ENCODE peak calls at places on chromosomes 13 and 19, in four cellular contexts. U is suprapubic skin, N is BE2C, H is stomach. A is an unnamed sample. For H3K27me3, the result is how much of the 10 kb centered on the place peaks cover.

GRCh38 chr13:99320693-99321481 is 13.7 kb upstream of the GPR183 start:
- DNase-seq in U (no peak), N (no peak), H (no peak), A (peak)

GRCh38 chr13:52085416-52085815 is 43.5 kb downstream of the NEK5 start:
- DNase-seq in U (no peak), N (no peak), H (no peak), A (peak)

GRCh38 chr19:8640402-8641004 is 10.1 kb downstream of the NFILZ start:
- DNase-seq in U (peak), N (no peak), H (peak), A (no peak)

GRCh38 chr19:39670998-39671397 is 15.3 kb downstream of the LGALS16 start:
- DNase-seq in U (no peak), N (no peak), H (no peak), A (no peak)

GRCh38 chr19:10805758-10806247 is 30.2 kb downstream of the TMED1 start:
- DNase-seq in U (no peak), N (no peak), H (no peak), A (no peak)

GRCh38 chr13:68232351-68233130 is 1002.4 kb upstream of the PCDH9 start:
- DNase-seq in U (no peak), N (no peak), H (no peak), A (no peak)

GRCh38 chr19:3508771-3509535 is 2.8 kb downstream of the FZR1 start:
- DNase-seq in U (no peak), N (no peak), H (no peak), A (no peak)

GRCh38 chr13:41611385-41611784 is 154.0 kb downstream of the RGCC start:
- DNase-seq in U (no peak), N (no peak), H (no peak), A (no peak)

GRCh38 chr19:16266586-16266942 is 58.1 kb upstream of the KLF2 start:
- DNase-seq in U (no peak), N (no peak), H (no peak), A (no peak)

GRCh38 chr19:47161876-47162489 is 31.3 kb downstream of the SAE1 start:
- DNase-seq in U (no peak), N (no peak), H (no peak), A (no peak)

GRCh38 chr19:35090795-35091214 is 24.8 kb upstream of the FXYD3 start:
- DNase-seq in U (no peak), N (no peak), H (peak), A (no peak)

GRCh38 chr19:17091758-17092333 is 16.3 kb downstream of the MYO9B start:
- DNase-seq in U (no peak), N (no peak), H (peak), A (no peak)

GRCh38 chr13:87536899-87537298 is 134.3 kb upstream of the SLITRK5 start:
- DNase-seq in U (no peak), N (no peak), H (no peak), A (no peak)

GRCh38 chr19:49875177-49875576 is 2.0 kb downstream of the AKT1S1 start:
- DNase-seq in U (no peak), N (no peak), H (no peak), A (no peak)

GRCh38 chr19:39405261-39405912 is 1.3 kb upstream of the ZFP36 start:
- DNase-seq in U (no peak), N (no peak), H (no peak), A (no peak)

GRCh38 chr19:36106991-36107390 is 4.0 kb upstream of the OVOL3 start:
- DNase-seq in U (no peak), N (no peak), H (no peak), A (no peak)

GRCh38 chr19:9565900-9566705 is 18.2 kb downstream of the ZNF121 start:
- DNase-seq in U (no peak), N (no peak), H (no peak), A (no peak)

GRCh38 chr13:102700088-102701031 is 5.5 kb upstream of the METTL21C start:
- DNase-seq in U (no peak), N (no peak), H (no peak), A (no peak)

GRCh38 chr19:3323704-3324103 is 42.7 kb upstream of the NFIC start:
- DNase-seq in U (no peak), N (no peak), H (no peak), A (no peak)

GRCh38 chr13:110329258-110329657 is 22.2 kb downstream of the COL4A2 start:
- DNase-seq in U (no peak), N (no peak), H (no peak), A (no peak)
- H3K4me3 ChIP-seq in U (no peak), N (no peak), H (no peak), A (no peak)

GRCh38 chr13:112113851-112114250 is 46.9 kb downstream of the SOX1 start:
- DNase-seq in U (peak), N (no peak), H (no peak), A (no peak)

GRCh38 chr13:112115403-112116091 is 48.6 kb downstream of the SOX1 start:
- DNase-seq in U (peak), N (no peak), H (peak), A (no peak)

GRCh38 chr13:112114391-112114790 is 47.4 kb downstream of the SOX1 start:
- DNase-seq in U (peak), N (no peak), H (peak), A (no peak)

GRCh38 chr13:112112534-112113276 is 45.8 kb downstream of the SOX1 start:
- DNase-seq in U (peak), N (no peak), H (no peak), A (no peak)

DNA sequence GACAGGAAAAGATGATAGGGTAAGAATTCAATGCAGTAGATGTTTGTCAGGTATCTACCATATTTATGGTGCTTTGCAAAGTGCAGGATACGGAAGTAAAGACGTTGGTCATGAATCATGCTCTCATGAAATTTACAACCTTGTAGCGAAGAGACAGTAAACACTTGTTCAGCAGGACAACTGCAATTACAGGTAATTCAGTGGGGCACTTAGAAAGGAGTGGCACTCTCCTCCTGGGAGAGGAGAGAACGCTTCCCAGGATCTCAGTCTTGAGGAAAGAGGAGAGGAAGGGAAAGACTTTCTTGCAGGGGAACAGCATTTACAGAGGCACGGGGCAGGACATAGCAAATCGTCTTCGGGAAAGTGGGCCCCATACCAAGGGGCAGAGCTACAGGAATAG is 46.4 kb downstream of the SOX1 start:
- DNase-seq in U (peak), N (no peak), H (no peak), A (no peak)
- H3K27me3 ChIP-seq in U (half or more), N (half or more), H (half or more), A (under half)

GRCh38 chr19:13100871-13101589 is 1.6 kb downstream of the LYL1 start:
- DNase-seq in U (no peak), N (no peak), H (no peak), A (no peak)
- TF ChIP-seq CTCF in U (peak), N (peak), H (no peak), A (peak)

GRCh38 chr19:660793-661426 is 2.1 kb downstream of the RNF126 start:
- DNase-seq in U (no peak), N (no peak), H (peak), A (no peak)
- H3K4me3 ChIP-seq in U (peak), N (peak), H (peak), A (peak)

GRCh38 chr13:25192052-25192451 is 20.0 kb upstream of the AMER2 start:
- DNase-seq in U (no peak), N (no peak), H (no peak), A (no peak)
- H3K27me3 ChIP-seq in U (under half), N (under half), H (half or more), A (under half)

GRCh38 chr13:55516610-55517009 is 1624.1 kb upstream of the PRR20A start:
- DNase-seq in U (no peak), N (peak), H (no peak), A (no peak)

DNA sequence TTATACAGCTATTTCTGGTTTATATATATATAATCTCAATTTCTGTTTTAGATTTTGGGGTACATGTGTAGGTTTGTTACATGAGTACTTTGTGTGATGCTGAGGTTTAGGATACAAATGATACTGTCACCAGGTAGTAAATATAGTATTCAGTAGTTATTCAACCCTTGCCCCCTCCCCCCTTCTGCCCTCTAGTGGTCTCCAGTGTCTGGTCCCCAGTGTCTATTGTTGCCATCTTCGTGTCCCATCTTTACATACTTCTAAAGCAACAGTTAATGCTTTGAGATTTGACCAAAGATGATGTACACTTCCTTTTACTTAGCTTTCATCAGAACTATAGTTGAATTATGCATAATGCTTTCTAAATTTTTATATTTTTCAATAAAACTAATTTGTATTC is 1623.4 kb upstream of the PRR20A start:
- DNase-seq in U (no peak), N (peak), H (no peak), A (no peak)
- TF ChIP-seq CTCF in U (no peak), N (peak), H (no peak), A (no peak)

DNA sequence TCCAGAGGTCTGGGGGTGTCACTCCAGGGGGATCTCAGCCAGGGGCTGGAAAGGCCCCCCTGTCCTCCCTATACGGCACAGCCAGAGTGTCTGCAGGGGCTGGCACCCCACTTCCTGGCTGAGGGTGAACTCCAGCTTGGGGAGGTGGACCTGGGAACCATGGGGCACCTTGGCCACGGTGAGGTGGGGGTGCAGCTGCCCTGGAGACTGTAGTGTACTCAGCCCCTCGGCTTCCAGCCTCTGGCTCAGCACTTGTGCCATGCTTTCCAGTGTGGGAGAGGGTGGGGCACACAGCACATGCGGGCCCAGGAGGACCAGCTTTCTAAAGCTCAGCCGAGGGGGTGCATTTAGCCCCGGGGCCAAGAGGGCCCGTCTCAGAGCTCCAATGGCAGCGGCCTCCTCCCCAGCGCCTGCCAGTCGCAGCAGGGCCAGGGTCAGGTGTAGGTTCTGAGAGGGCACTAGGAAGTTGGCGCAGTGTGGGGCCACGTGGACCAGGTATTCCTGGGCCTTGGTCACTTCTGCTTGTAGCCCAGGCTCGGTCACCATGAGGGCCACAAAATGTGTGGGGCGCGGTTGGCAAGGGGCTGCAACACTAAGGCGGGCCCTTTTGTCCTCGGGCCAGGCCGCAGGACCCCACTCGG is 1.4 kb downstream of the LENG9 start:
- DNase-seq in U (peak), N (no peak), H (peak), A (no peak)
- H3K4me3 ChIP-seq in U (peak), N (peak), H (peak), A (peak)

GRCh38 chr13:25169951-25170553 is 2.0 kb downstream of the AMER2 start:
- DNase-seq in U (no peak), N (no peak), H (no peak), A (no peak)
- H3K27me3 ChIP-seq in U (half or more), N (half or more), H (half or more), A (under half)